ENCODE peak calls at places on chromosomes 13 and 19, in seven cellular contexts. One of them, this sample, is unnamed.

GRCh38 chr13:29594710-29595379 is 643 bp downstream of the SLC7A1 start:
- DNase-seq in NCI-H1105 treated with DMSO at 0.1 percent for 48 hours: no peak
- DNase-seq in sciatic nerve: peak
- DNase-seq in putamen: no peak
- DNase-seq in fibroblast of lung: peak
- DNase-seq in effector CD4-positive, alpha-beta T cell: peak
- DNase-seq in amniotic stem cell: peak
- DNase-seq in this sample: peak

GRCh38 chr19:49701271-49701786 is 10.4 kb downstream of the CPT1C start:
- DNase-seq in fibroblast of lung: no peak
- DNase-seq in amniotic stem cell: no peak
- DNase-seq in effector CD4-positive, alpha-beta T cell: no peak
- DNase-seq in sciatic nerve: no peak
- DNase-seq in NCI-H1105 treated with DMSO at 0.1 percent for 48 hours: no peak
- DNase-seq in putamen: no peak
- DNase-seq in this sample: no peak

GRCh38 chr19:16429066-16429758 is 42.6 kb downstream of the EPS15L1 start:
- DNase-seq in effector CD4-positive, alpha-beta T cell: no peak
- DNase-seq in amniotic stem cell: no peak
- DNase-seq in putamen: no peak
- DNase-seq in fibroblast of lung: no peak
- DNase-seq in NCI-H1105 treated with DMSO at 0.1 percent for 48 hours: peak
- DNase-seq in sciatic nerve: no peak
- DNase-seq in this sample: no peak

GRCh38 chr19:40147693-40148347 is 43.4 kb upstream of the MAP3K10 start:
- DNase-seq in putamen: no peak
- DNase-seq in sciatic nerve: no peak
- DNase-seq in effector CD4-positive, alpha-beta T cell: no peak
- DNase-seq in fibroblast of lung: peak
- DNase-seq in NCI-H1105 treated with DMSO at 0.1 percent for 48 hours: no peak
- DNase-seq in amniotic stem cell: peak
- DNase-seq in this sample: no peak

GRCh38 chr19:45019187-45019586 is 17.9 kb downstream of the RELB start:
- DNase-seq in effector CD4-positive, alpha-beta T cell: no peak
- DNase-seq in NCI-H1105 treated with DMSO at 0.1 percent for 48 hours: no peak
- DNase-seq in putamen: no peak
- DNase-seq in sciatic nerve: no peak
- DNase-seq in fibroblast of lung: no peak
- DNase-seq in amniotic stem cell: no peak
- DNase-seq in this sample: no peak

GRCh38 chr19:39152066-39152465 is 26.5 kb downstream of the PAK4 start:
- DNase-seq in amniotic stem cell: no peak
- DNase-seq in sciatic nerve: no peak
- DNase-seq in fibroblast of lung: no peak
- DNase-seq in NCI-H1105 treated with DMSO at 0.1 percent for 48 hours: no peak
- DNase-seq in effector CD4-positive, alpha-beta T cell: no peak
- DNase-seq in putamen: no peak
- DNase-seq in this sample: no peak

GRCh38 chr13:83845121-83845520 is 37.2 kb downstream of the SLITRK1 start:
- DNase-seq in putamen: no peak
- DNase-seq in NCI-H1105 treated with DMSO at 0.1 percent for 48 hours: no peak
- DNase-seq in amniotic stem cell: no peak
- DNase-seq in fibroblast of lung: peak
- DNase-seq in sciatic nerve: no peak
- DNase-seq in effector CD4-positive, alpha-beta T cell: no peak
- DNase-seq in this sample: no peak

GRCh38 chr13:85650613-85651012 is 148.6 kb downstream of the SLITRK6 start:
- DNase-seq in effector CD4-positive, alpha-beta T cell: no peak
- DNase-seq in NCI-H1105 treated with DMSO at 0.1 percent for 48 hours: peak
- DNase-seq in putamen: no peak
- DNase-seq in amniotic stem cell: no peak
- DNase-seq in fibroblast of lung: no peak
- DNase-seq in sciatic nerve: no peak
- DNase-seq in this sample: no peak

GRCh38 chr19:10760268-10760944 is 42.5 kb downstream of the DNM2 start:
- DNase-seq in amniotic stem cell: no peak
- DNase-seq in fibroblast of lung: peak
- DNase-seq in effector CD4-positive, alpha-beta T cell: peak
- DNase-seq in sciatic nerve: no peak
- DNase-seq in putamen: no peak
- DNase-seq in NCI-H1105 treated with DMSO at 0.1 percent for 48 hours: no peak
- DNase-seq in this sample: no peak

GRCh38 chr13:48741377-48741776 is 87.6 kb downstream of the CYSLTR2 start:
- DNase-seq in amniotic stem cell: no peak
- DNase-seq in fibroblast of lung: peak
- DNase-seq in NCI-H1105 treated with DMSO at 0.1 percent for 48 hours: no peak
- DNase-seq in putamen: no peak
- DNase-seq in effector CD4-positive, alpha-beta T cell: no peak
- DNase-seq in sciatic nerve: no peak
- DNase-seq in this sample: no peak

GRCh38 chr13:79128158-79128557 is 277.9 kb downstream of the RBM26 start:
- DNase-seq in amniotic stem cell: no peak
- DNase-seq in effector CD4-positive, alpha-beta T cell: no peak
- DNase-seq in sciatic nerve: no peak
- DNase-seq in NCI-H1105 treated with DMSO at 0.1 percent for 48 hours: no peak
- DNase-seq in putamen: no peak
- DNase-seq in fibroblast of lung: peak
- DNase-seq in this sample: no peak

GRCh38 chr19:38650180-38650775 is 2.8 kb downstream of the ACTN4 start:
- DNase-seq in putamen: no peak
- DNase-seq in NCI-H1105 treated with DMSO at 0.1 percent for 48 hours: no peak
- DNase-seq in effector CD4-positive, alpha-beta T cell: no peak
- DNase-seq in sciatic nerve: no peak
- DNase-seq in amniotic stem cell: no peak
- DNase-seq in fibroblast of lung: no peak
- DNase-seq in this sample: no peak

GRCh38 chr13:86907116-86907515 is 764.1 kb upstream of the SLITRK5 start:
- DNase-seq in putamen: no peak
- DNase-seq in NCI-H1105 treated with DMSO at 0.1 percent for 48 hours: no peak
- DNase-seq in sciatic nerve: no peak
- DNase-seq in amniotic stem cell: no peak
- DNase-seq in effector CD4-positive, alpha-beta T cell: no peak
- DNase-seq in fibroblast of lung: peak
- DNase-seq in this sample: no peak